ENCODE peak calls at places on chromosome 20, in four cellular contexts. B is K562, H is GM12878, W is H1. V is an unnamed sample.

GRCh38 chr20:23995905-23996666 is 7.5 kb upstream of the GGTLC1 start:
- DNase-seq in W (no peak), B (peak), H (no peak), V (peak)

GRCh38 chr20:26209171-26209941 is 512.7 kb upstream of the ZNF337 start:
- DNase-seq in B (no peak), H (no peak), W (peak), V (peak)

GRCh38 chr20:571754-572331 is 28.3 kb upstream of the CSNK2A1 start:
- DNase-seq in W (peak), B (peak), H (no peak), V (no peak)

GRCh38 chr20:54267510-54268003 is 59.7 kb downstream of the PFDN4 start:
- DNase-seq in H (no peak), B (no peak), W (no peak), V (peak)

GRCh38 chr20:33791959-33792597 is 19.1 kb upstream of the CHMP4B start:
- DNase-seq in W (peak), B (peak), H (no peak), V (peak)

GRCh38 chr20:445514-446336 is 16.6 kb downstream of the TBC1D20 start:
- DNase-seq in H (no peak), W (no peak), B (no peak), V (no peak)

GRCh38 chr20:58691773-58692578 is 624 bp upstream of the NPEPL1 start:
- DNase-seq in H (no peak), B (peak), W (peak), V (no peak)

GRCh38 chr20:36917943-36918342 is 33.6 kb downstream of the SAMHD1 start:
- DNase-seq in H (no peak), B (no peak), W (no peak), V (peak)

GRCh38 chr20:49278817-49279676 is 1.2 kb upstream of the ZNFX1 start:
- DNase-seq in B (peak), W (no peak), H (no peak), V (no peak)

GRCh38 chr20:52972965-52973819 is 1.0 kb downstream of the TSHZ2 start:
- DNase-seq in W (peak), B (no peak), H (no peak), V (no peak)
- TF ChIP-seq CHD1 in W (no peak), B (no peak), H (no peak), V (no peak)

DNA sequence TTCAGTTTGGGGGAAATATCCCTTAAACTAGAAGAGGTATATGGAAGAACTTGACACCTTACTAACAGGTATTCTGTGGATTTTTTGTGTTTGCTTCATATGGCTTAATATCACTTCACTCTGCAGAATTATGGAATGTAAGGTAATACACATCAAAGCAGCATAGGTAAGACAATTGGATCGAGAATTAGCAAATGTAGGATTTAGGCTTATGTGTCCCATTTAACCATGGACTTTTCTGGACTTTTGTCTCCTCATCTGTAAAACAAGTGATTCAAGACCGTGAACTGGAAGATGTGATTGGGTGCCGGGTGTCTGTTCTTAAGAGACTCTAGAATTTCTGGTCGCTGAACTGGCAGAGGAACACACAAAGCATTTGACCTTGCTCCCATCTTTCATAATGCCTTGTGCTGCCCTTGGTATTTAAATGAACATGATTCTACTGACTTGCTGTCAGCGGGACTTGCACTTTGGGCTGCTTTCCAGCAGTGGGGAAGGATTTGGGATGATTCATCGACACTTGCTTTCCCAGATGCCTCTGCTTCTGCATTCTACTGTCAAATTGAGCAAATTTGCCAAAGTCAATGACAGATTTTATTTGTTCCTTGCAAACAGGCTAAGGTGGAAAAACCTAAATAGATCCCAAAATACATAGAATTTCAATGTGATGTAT is 199.8 kb downstream of the PLCB1 start:
- DNase-seq in W (no peak), B (no peak), H (no peak), V (peak)
- TF ChIP-seq CHD1 in W (no peak), B (no peak), H (no peak), V (no peak)

GRCh38 chr20:43583982-43584432 is 6.7 kb upstream of the IFT52 start:
- DNase-seq in W (no peak), B (peak), H (no peak), V (peak)
- TF ChIP-seq CHD1 in W (no peak), B (no peak), H (no peak), V (no peak)

DNA sequence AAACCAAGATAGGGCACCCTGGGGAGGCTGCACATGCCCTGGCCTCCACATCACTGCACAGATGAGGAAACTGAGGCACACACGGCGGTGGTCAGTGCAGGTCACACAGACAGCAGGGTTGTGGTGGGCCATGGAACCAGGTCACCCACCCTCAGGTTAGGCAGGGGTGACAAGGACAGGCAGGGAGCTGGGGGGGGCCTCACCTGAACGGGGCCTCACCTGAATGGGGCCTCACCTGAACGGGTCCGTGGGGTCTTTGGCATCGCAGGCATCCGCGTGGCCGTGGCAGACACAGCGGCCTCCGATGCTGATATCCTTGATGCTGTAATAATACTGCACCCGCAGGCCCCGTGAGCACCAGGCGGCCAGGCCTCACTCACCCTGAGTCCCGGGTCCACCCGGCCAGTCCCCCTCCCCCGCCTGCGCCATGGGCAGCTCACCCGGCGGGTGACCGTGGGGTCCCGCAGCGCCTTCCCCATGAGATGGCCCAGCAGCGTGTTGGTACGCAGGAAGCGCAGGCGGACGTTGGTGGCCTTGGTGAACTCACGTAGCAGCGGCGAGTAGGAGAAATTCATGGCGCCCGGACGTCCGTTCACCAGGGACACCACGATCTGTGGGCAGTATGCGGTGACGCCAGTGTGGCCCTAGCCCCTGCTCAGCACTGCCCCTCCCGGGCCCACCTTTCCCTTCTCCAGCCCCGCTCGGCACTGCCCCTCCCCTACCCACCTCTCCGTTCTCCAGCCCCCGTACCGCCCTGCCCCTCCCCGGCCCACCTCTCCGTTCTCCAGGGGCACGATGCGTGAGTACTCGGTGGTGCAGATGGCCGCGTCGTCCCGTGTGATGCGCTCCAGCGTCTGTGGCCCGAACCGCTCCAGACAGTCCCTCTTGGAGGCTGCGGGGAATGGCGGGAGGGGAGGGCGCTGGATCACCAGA is 15.4 kb downstream of the LAMA5 start:
- DNase-seq in H (no peak), W (no peak), B (no peak), V (no peak)
- TF ChIP-seq CHD1 in H (no peak), W (no peak), B (no peak), V (no peak)

V was measured in IMR-90.